ENCODE peak calls at places on chromosome 6, in nine cellular contexts. H is GM23338, J is heart left ventricle, D is pancreas, Y is lung, U is esophagus muscularis mucosa, L is body of pancreas, E is hepatocyte, Z is GM23248. A is an unnamed sample. For H3K4me1, the result is how much of the 10 kb centered on the place peaks cover.

GRCh38 chr6:31586013-31586412 is at the start of gene LST1:
- DNase-seq in L (no peak), D (no peak), H (no peak), E (no peak), J (peak), Y (no peak), Z (no peak), U (no peak), A (no peak)

GRCh38 chr6:14206351-14206750 is 88.8 kb downstream of the CD83 start:
- DNase-seq in H (no peak), L (no peak), E (peak), Z (no peak), D (no peak), U (no peak), Y (no peak), J (no peak), A (no peak)

GRCh38 chr6:85923013-85923430 is 280.3 kb upstream of the SYNCRIP start:
- DNase-seq in Z (peak), L (peak), Y (no peak), E (peak), H (peak), D (peak), J (no peak), U (no peak), A (peak)

GRCh38 chr6:21798468-21798867 is 204.9 kb downstream of the SOX4 start:
- DNase-seq in U (no peak), E (no peak), Z (no peak), L (no peak), Y (no peak), H (no peak), J (no peak), D (no peak), A (no peak)

GRCh38 chr6:21556968-21557721 is 36.4 kb upstream of the SOX4 start:
- DNase-seq in U (no peak), L (no peak), Z (no peak), H (no peak), D (peak), E (no peak), Y (no peak), J (no peak), A (no peak)

GRCh38 chr6:11198663-11199603 is 33.5 kb downstream of the NEDD9 start:
- DNase-seq in J (no peak), Z (no peak), Y (no peak), D (no peak), E (no peak), U (no peak), L (no peak), H (no peak), A (no peak)

GRCh38 chr6:54935739-54936138 is 89.2 kb downstream of the FAM83B start:
- DNase-seq in U (no peak), Z (peak), H (peak), D (no peak), Y (no peak), J (no peak), E (peak), L (no peak), A (no peak)

GRCh38 chr6:36649721-36650484 is 28.6 kb upstream of the CDKN1A start:
- DNase-seq in L (no peak), H (no peak), J (no peak), Y (no peak), U (no peak), D (no peak), E (no peak), Z (no peak), A (no peak)

GRCh38 chr6:112007805-112008204 is 46.1 kb upstream of the CCN6 start:
- DNase-seq in U (no peak), L (no peak), J (peak), E (no peak), H (no peak), Z (peak), Y (peak), D (peak), A (no peak)

GRCh38 chr6:85081102-85081501 is 316.7 kb upstream of the TBX18 start:
- DNase-seq in L (no peak), J (no peak), E (no peak), U (no peak), H (no peak), Z (no peak), Y (no peak), D (no peak), A (no peak)

GRCh38 chr6:72650081-72650745 is 28.3 kb downstream of the KCNQ5 start:
- DNase-seq in J (no peak), D (no peak), L (no peak), U (no peak), H (no peak), Z (peak), E (no peak), Y (no peak), A (no peak)

GRCh38 chr6:72649032-72649984 is 27.4 kb downstream of the KCNQ5 start:
- DNase-seq in D (no peak), L (no peak), J (no peak), Z (peak), U (no peak), H (no peak), E (no peak), Y (no peak), A (no peak)

GRCh38 chr6:72651967-72652956 is 30.4 kb downstream of the KCNQ5 start:
- DNase-seq in Y (no peak), E (no peak), U (no peak), J (no peak), D (no peak), Z (no peak), L (no peak), H (peak), A (no peak)

GRCh38 chr6:72653032-72653431 is 31.2 kb downstream of the KCNQ5 start:
- DNase-seq in U (no peak), L (no peak), E (no peak), D (no peak), Y (no peak), Z (no peak), H (no peak), J (no peak), A (no peak)

DNA sequence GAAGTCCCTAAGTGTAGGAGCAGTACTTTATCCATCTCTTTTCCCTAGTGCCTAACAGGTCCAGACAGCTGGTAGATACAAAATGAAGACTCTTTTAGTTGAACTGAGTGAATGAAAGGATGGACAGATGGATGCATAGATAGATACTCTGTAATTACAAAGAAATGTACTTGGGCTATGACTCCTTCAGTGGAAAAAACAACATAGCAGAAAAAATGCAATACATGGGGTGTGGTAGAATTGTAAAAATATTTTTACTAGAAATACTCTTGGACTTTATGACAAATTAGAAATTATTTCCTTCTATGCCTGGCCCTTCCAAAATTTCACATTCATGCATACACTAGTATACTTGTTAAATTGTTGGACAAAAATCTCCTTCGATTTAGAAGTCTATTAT is 29.3 kb downstream of the KCNQ5 start:
- DNase-seq in E (no peak), Y (no peak), L (no peak), J (no peak), D (no peak), H (no peak), U (no peak), Z (peak), A (no peak)
- H3K4me1 ChIP-seq in E (under half), Y (under half), L (under half), J (under half), D (under half), H (under half), U (under half), Z (under half), A (under half)

GRCh38 chr6:16766836-16767745 is 5.8 kb upstream of the ATXN1 start:
- DNase-seq in D (no peak), H (no peak), J (no peak), Y (no peak), U (no peak), E (no peak), L (no peak), Z (peak), A (no peak)
- H3K4me1 ChIP-seq in D (under half), H (under half), J (under half), Y (under half), U (half or more), E (under half), L (under half), Z (half or more), A (under half)

GRCh38 chr6:116500969-116501433 is 10.4 kb upstream of the CALHM5 start:
- DNase-seq in L (no peak), J (no peak), Z (peak), D (no peak), E (peak), H (peak), Y (no peak), U (no peak), A (no peak)

GRCh38 chr6:116492331-116493067 is 18.9 kb upstream of the CALHM5 start:
- DNase-seq in U (no peak), E (no peak), D (no peak), Z (no peak), Y (no peak), H (no peak), J (no peak), L (no peak), A (peak)

GRCh38 chr6:116491610-116492330 is 19.7 kb upstream of the CALHM5 start:
- DNase-seq in L (no peak), H (no peak), Z (no peak), Y (no peak), E (no peak), D (no peak), J (no peak), U (no peak), A (no peak)

DNA sequence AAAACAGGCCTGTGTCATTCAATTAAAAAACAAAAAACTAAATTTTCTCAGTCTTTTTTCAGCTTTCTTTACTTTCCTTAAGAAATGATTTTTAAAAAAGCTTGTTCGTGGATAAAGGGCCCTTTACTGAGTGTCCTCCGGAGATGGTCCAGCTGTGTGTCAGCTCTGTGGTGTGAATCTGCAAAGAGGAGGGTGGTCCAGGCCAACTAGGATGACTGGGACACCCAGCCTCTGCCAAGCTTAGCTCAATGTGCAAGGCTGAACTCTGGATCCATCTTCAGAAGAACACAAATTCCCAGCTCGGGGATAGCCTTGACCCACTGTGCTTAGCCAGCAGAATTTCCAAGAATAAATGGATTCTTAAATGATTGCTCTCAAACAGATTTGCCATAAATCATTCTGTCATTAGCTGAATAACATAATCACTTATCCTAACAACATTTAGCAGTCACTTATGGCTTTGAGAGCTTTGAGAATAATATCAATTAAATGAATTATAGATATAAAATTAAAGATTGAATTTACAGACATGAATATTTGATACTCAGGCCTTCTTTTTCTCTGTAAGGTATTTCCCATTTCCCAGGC is 14.3 kb upstream of the CALHM5 start:
- DNase-seq in J (no peak), U (no peak), E (no peak), H (no peak), L (no peak), Z (no peak), D (no peak), Y (peak), A (no peak)
- H3K4me1 ChIP-seq in J (under half), U (under half), E (under half), H (under half), L (under half), Z (under half), D (under half), Y (under half), A (under half)

DNA sequence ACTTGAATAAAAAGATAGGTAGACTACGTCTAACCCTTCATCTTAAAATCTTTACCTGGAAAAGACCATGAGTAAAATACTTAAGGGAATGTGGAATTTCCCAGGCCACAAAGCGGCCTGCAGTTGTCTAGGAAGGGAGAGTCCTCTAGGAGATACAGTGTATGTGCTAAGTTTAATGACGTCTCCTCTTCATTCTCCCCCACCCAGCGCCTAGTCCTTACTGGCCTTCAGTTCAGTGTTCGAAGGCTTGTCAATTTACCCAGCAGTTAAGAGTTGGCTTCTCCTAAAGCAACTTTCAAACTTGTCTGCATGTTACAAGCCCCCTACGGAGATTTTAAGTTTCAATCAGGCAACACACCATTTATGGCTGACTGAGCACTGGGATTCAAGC is 35.2 kb downstream of the HFE start:
- DNase-seq in D (no peak), Z (peak), L (no peak), E (peak), Y (no peak), H (peak), J (no peak), U (no peak), A (peak)
- H3K4me1 ChIP-seq in D (under half), Z (under half), L (under half), E (under half), Y (under half), H (under half), J (under half), U (under half), A (under half)

GRCh38 chr6:6758915-6759654 is 170.6 kb downstream of the LY86 start:
- DNase-seq in L (peak), D (peak), J (peak), Z (peak), E (peak), H (peak), U (no peak), Y (peak), A (peak)

GRCh38 chr6:6764764-6765434 is 176.4 kb downstream of the LY86 start:
- DNase-seq in L (no peak), E (no peak), D (no peak), H (no peak), J (no peak), Z (no peak), U (no peak), Y (no peak), A (no peak)

GRCh38 chr6:6758546-6758914 is 170.0 kb downstream of the LY86 start:
- DNase-seq in L (no peak), Z (no peak), U (no peak), Y (no peak), D (no peak), H (no peak), J (no peak), E (no peak), A (no peak)

GRCh38 chr6:6760054-6760453 is 171.5 kb downstream of the LY86 start:
- DNase-seq in D (no peak), E (no peak), L (no peak), J (no peak), U (no peak), Z (no peak), Y (no peak), H (no peak), A (no peak)
- H3K4me1 ChIP-seq in D (under half), E (under half), L (under half), J (under half), U (under half), Z (under half), Y (under half), H (under half), A (under half)

GRCh38 chr6:169805242-169805838 is 53.9 kb downstream of the ERMARD start:
- DNase-seq in Y (peak), Z (no peak), E (no peak), D (no peak), L (no peak), J (no peak), U (peak), H (no peak), A (no peak)
- H3K4me1 ChIP-seq in Y (under half), Z (under half), E (under half), D (under half), L (under half), J (under half), U (under half), H (under half), A (under half)

GRCh38 chr6:44661631-44662030 is 274.1 kb downstream of the CDC5L start:
- DNase-seq in H (no peak), Y (no peak), U (no peak), Z (no peak), E (no peak), D (no peak), L (no peak), J (no peak), A (no peak)
- H3K4me1 ChIP-seq in H (under half), Y (under half), U (under half), Z (half or more), E (under half), D (under half), L (under half), J (under half), A (under half)

DNA sequence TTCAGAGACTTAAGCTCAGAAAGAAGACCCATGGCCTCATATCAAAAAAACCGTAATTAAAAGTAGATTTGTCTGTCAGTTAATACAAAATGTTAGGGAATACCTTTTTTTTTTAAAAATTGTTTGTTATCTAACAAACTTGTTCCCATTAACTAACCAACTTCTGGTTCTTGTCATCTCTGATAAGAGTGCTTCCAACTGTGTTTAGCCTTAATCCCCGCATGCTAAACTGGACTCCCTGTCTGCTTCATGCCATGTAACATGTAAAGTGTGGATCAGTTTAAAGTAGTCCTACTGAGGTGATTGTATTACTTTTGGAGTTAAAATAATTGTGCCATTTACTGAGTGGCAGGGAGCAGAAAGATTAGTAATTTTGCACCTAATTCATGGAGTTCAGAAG is 6.3 kb downstream of the JARID2 start:
- DNase-seq in H (no peak), D (no peak), Z (no peak), E (no peak), L (no peak), J (no peak), U (no peak), Y (no peak), A (no peak)
- H3K4me1 ChIP-seq in H (half or more), D (under half), Z (under half), E (under half), L (half or more), J (under half), U (under half), Y (under half), A (half or more)